ENCODE peak calls at places on chromosomes 6 and 20, in nine cellular contexts. One of them, this sample, is unnamed.

GRCh38 chr6:87832025-87832825 is 130.2 kb upstream of the AKIRIN2 start:
- DNase-seq in AG04450: no peak
- DNase-seq in mucosa of descending colon: no peak
- DNase-seq in heart right ventricle: no peak
- DNase-seq in RWPE1: no peak
- DNase-seq in neural crest cell: no peak
- DNase-seq in thoracic aorta: no peak
- DNase-seq in cardiac muscle cell: no peak
- DNase-seq in GM20000: peak
- DNase-seq in this sample: no peak

GRCh38 chr6:74873911-74874310 is 331.9 kb downstream of the COL12A1 start:
- DNase-seq in AG04450: no peak
- DNase-seq in neural crest cell: no peak
- DNase-seq in heart right ventricle: no peak
- DNase-seq in mucosa of descending colon: no peak
- DNase-seq in GM20000: no peak
- DNase-seq in RWPE1: no peak
- DNase-seq in cardiac muscle cell: no peak
- DNase-seq in thoracic aorta: no peak
- DNase-seq in this sample: no peak

GRCh38 chr6:63307581-63308246 is 12.1 kb downstream of the LGSN start:
- DNase-seq in neural crest cell: no peak
- DNase-seq in thoracic aorta: no peak
- DNase-seq in AG04450: peak
- DNase-seq in cardiac muscle cell: peak
- DNase-seq in mucosa of descending colon: peak
- DNase-seq in heart right ventricle: no peak
- DNase-seq in RWPE1: peak
- DNase-seq in GM20000: peak
- DNase-seq in this sample: no peak

GRCh38 chr6:136067731-136068341 is 182.3 kb downstream of the MTFR2 start:
- DNase-seq in heart right ventricle: no peak
- DNase-seq in thoracic aorta: no peak
- DNase-seq in AG04450: no peak
- DNase-seq in RWPE1: peak
- DNase-seq in cardiac muscle cell: no peak
- DNase-seq in mucosa of descending colon: no peak
- DNase-seq in neural crest cell: no peak
- DNase-seq in GM20000: no peak
- DNase-seq in this sample: no peak

GRCh38 chr6:143675946-143676345 is 1.8 kb upstream of the PHACTR2 start:
- DNase-seq in RWPE1: no peak
- DNase-seq in thoracic aorta: no peak
- DNase-seq in AG04450: no peak
- DNase-seq in neural crest cell: no peak
- DNase-seq in cardiac muscle cell: no peak
- DNase-seq in heart right ventricle: no peak
- DNase-seq in GM20000: no peak
- DNase-seq in mucosa of descending colon: no peak
- DNase-seq in this sample: no peak

GRCh38 chr6:140253096-140253495 is 878.6 kb upstream of the CITED2 start:
- DNase-seq in mucosa of descending colon: no peak
- DNase-seq in GM20000: no peak
- DNase-seq in thoracic aorta: no peak
- DNase-seq in AG04450: no peak
- DNase-seq in cardiac muscle cell: no peak
- DNase-seq in RWPE1: no peak
- DNase-seq in heart right ventricle: no peak
- DNase-seq in neural crest cell: no peak
- DNase-seq in this sample: no peak

GRCh38 chr6:168524644-168525043 is 83.7 kb downstream of the SMOC2 start:
- DNase-seq in heart right ventricle: no peak
- DNase-seq in GM20000: no peak
- DNase-seq in mucosa of descending colon: no peak
- DNase-seq in RWPE1: no peak
- DNase-seq in AG04450: no peak
- DNase-seq in cardiac muscle cell: no peak
- DNase-seq in thoracic aorta: no peak
- DNase-seq in neural crest cell: no peak
- DNase-seq in this sample: no peak

GRCh38 chr6:124882580-124883393 is 79.5 kb upstream of the RNF217 start:
- DNase-seq in neural crest cell: no peak
- DNase-seq in heart right ventricle: no peak
- DNase-seq in cardiac muscle cell: no peak
- DNase-seq in AG04450: no peak
- DNase-seq in mucosa of descending colon: no peak
- DNase-seq in thoracic aorta: no peak
- DNase-seq in GM20000: no peak
- DNase-seq in RWPE1: no peak
- DNase-seq in this sample: no peak

GRCh38 chr6:34575326-34575725 is 19.2 kb upstream of the SPDEF start:
- DNase-seq in AG04450: no peak
- DNase-seq in mucosa of descending colon: no peak
- DNase-seq in RWPE1: no peak
- DNase-seq in cardiac muscle cell: no peak
- DNase-seq in neural crest cell: no peak
- DNase-seq in thoracic aorta: no peak
- DNase-seq in heart right ventricle: no peak
- DNase-seq in GM20000: no peak
- DNase-seq in this sample: no peak

GRCh38 chr6:75882734-75883133 is 133.7 kb downstream of the MYO6 start:
- DNase-seq in cardiac muscle cell: no peak
- DNase-seq in neural crest cell: no peak
- DNase-seq in mucosa of descending colon: no peak
- DNase-seq in thoracic aorta: no peak
- DNase-seq in AG04450: peak
- DNase-seq in GM20000: no peak
- DNase-seq in RWPE1: peak
- DNase-seq in heart right ventricle: no peak
- DNase-seq in this sample: no peak

GRCh38 chr6:25229671-25230321 is 49.4 kb upstream of the CARMIL1 start:
- DNase-seq in AG04450: no peak
- DNase-seq in thoracic aorta: no peak
- DNase-seq in heart right ventricle: no peak
- DNase-seq in cardiac muscle cell: no peak
- DNase-seq in RWPE1: peak
- DNase-seq in neural crest cell: no peak
- DNase-seq in mucosa of descending colon: no peak
- DNase-seq in GM20000: no peak
- DNase-seq in this sample: no peak

GRCh38 chr20:3811421-3812258 is 8.7 kb upstream of the AP5S1 start:
- DNase-seq in GM20000: no peak
- DNase-seq in cardiac muscle cell: peak
- DNase-seq in AG04450: peak
- DNase-seq in neural crest cell: no peak
- DNase-seq in mucosa of descending colon: peak
- DNase-seq in heart right ventricle: peak
- DNase-seq in thoracic aorta: peak
- DNase-seq in RWPE1: peak
- DNase-seq in this sample: peak

DNA sequence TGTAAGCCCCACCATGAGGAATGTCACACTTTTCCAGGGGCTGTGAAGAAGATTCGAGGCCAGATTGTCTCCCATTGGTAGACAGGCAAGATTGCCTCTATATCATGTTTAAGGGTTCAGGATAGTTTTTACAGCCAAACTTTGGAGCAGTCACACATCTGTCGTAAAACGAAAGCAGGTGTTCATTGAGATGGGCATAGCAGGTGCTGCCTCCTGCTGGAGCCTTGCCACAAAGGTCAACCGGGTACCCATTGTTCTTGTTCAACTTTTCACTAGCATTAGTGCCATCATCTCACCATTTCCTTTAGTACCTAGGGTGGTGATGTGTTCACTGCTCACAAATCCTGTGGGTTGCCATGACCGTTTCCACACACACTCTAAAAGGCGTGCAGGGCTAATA is 198.3 kb downstream of the HTR1B start:
- DNase-seq in RWPE1: no peak
- DNase-seq in GM20000: no peak
- DNase-seq in AG04450: no peak
- DNase-seq in heart right ventricle: no peak
- DNase-seq in cardiac muscle cell: no peak
- DNase-seq in neural crest cell: no peak
- DNase-seq in thoracic aorta: no peak
- DNase-seq in mucosa of descending colon: no peak
- DNase-seq in this sample: no peak
- TF ChIP-seq CTCF in RWPE1: no peak
- TF ChIP-seq CTCF in GM20000: no peak
- TF ChIP-seq CTCF in AG04450: no peak
- TF ChIP-seq CTCF in heart right ventricle: no peak
- TF ChIP-seq CTCF in cardiac muscle cell: no peak
- TF ChIP-seq CTCF in neural crest cell: no peak
- TF ChIP-seq CTCF in thoracic aorta: no peak
- TF ChIP-seq CTCF in mucosa of descending colon: no peak
- TF ChIP-seq CTCF in this sample: no peak

GRCh38 chr20:59779656-59780380 is 153.6 kb downstream of the SYCP2 start:
- DNase-seq in GM20000: no peak
- DNase-seq in mucosa of descending colon: no peak
- DNase-seq in neural crest cell: no peak
- DNase-seq in cardiac muscle cell: no peak
- DNase-seq in thoracic aorta: no peak
- DNase-seq in RWPE1: no peak
- DNase-seq in AG04450: no peak
- DNase-seq in heart right ventricle: no peak
- DNase-seq in this sample: no peak

GRCh38 chr20:59778615-59779200 is 154.7 kb downstream of the SYCP2 start:
- DNase-seq in neural crest cell: no peak
- DNase-seq in heart right ventricle: no peak
- DNase-seq in RWPE1: no peak
- DNase-seq in AG04450: no peak
- DNase-seq in cardiac muscle cell: no peak
- DNase-seq in mucosa of descending colon: no peak
- DNase-seq in thoracic aorta: no peak
- DNase-seq in GM20000: no peak
- DNase-seq in this sample: peak

GRCh38 chr20:59783020-59784010 is 150.1 kb downstream of the SYCP2 start:
- DNase-seq in cardiac muscle cell: peak
- DNase-seq in RWPE1: peak
- DNase-seq in thoracic aorta: no peak
- DNase-seq in mucosa of descending colon: peak
- DNase-seq in AG04450: no peak
- DNase-seq in neural crest cell: peak
- DNase-seq in GM20000: peak
- DNase-seq in heart right ventricle: peak
- DNase-seq in this sample: no peak

GRCh38 chr20:59780494-59781185 is 152.8 kb downstream of the SYCP2 start:
- DNase-seq in neural crest cell: no peak
- DNase-seq in GM20000: no peak
- DNase-seq in heart right ventricle: no peak
- DNase-seq in thoracic aorta: no peak
- DNase-seq in AG04450: no peak
- DNase-seq in RWPE1: no peak
- DNase-seq in cardiac muscle cell: no peak
- DNase-seq in mucosa of descending colon: no peak
- DNase-seq in this sample: peak

GRCh38 chr20:59781236-59781635 is 152.2 kb downstream of the SYCP2 start:
- DNase-seq in neural crest cell: no peak
- DNase-seq in RWPE1: no peak
- DNase-seq in GM20000: no peak
- DNase-seq in cardiac muscle cell: no peak
- DNase-seq in thoracic aorta: no peak
- DNase-seq in mucosa of descending colon: no peak
- DNase-seq in AG04450: no peak
- DNase-seq in heart right ventricle: no peak
- DNase-seq in this sample: no peak
- TF ChIP-seq CTCF in neural crest cell: no peak
- TF ChIP-seq CTCF in RWPE1: no peak
- TF ChIP-seq CTCF in GM20000: no peak
- TF ChIP-seq CTCF in cardiac muscle cell: no peak
- TF ChIP-seq CTCF in thoracic aorta: no peak
- TF ChIP-seq CTCF in mucosa of descending colon: no peak
- TF ChIP-seq CTCF in AG04450: no peak
- TF ChIP-seq CTCF in heart right ventricle: no peak
- TF ChIP-seq CTCF in this sample: no peak

GRCh38 chr6:164097557-164098398 is 683.3 kb downstream of the QKI start:
- DNase-seq in mucosa of descending colon: no peak
- DNase-seq in RWPE1: peak
- DNase-seq in GM20000: no peak
- DNase-seq in cardiac muscle cell: peak
- DNase-seq in neural crest cell: no peak
- DNase-seq in AG04450: no peak
- DNase-seq in heart right ventricle: no peak
- DNase-seq in thoracic aorta: no peak
- DNase-seq in this sample: no peak
- TF ChIP-seq CTCF in mucosa of descending colon: no peak
- TF ChIP-seq CTCF in RWPE1: no peak
- TF ChIP-seq CTCF in GM20000: no peak
- TF ChIP-seq CTCF in cardiac muscle cell: peak
- TF ChIP-seq CTCF in neural crest cell: no peak
- TF ChIP-seq CTCF in AG04450: no peak
- TF ChIP-seq CTCF in heart right ventricle: peak
- TF ChIP-seq CTCF in thoracic aorta: no peak
- TF ChIP-seq CTCF in this sample: no peak

DNA sequence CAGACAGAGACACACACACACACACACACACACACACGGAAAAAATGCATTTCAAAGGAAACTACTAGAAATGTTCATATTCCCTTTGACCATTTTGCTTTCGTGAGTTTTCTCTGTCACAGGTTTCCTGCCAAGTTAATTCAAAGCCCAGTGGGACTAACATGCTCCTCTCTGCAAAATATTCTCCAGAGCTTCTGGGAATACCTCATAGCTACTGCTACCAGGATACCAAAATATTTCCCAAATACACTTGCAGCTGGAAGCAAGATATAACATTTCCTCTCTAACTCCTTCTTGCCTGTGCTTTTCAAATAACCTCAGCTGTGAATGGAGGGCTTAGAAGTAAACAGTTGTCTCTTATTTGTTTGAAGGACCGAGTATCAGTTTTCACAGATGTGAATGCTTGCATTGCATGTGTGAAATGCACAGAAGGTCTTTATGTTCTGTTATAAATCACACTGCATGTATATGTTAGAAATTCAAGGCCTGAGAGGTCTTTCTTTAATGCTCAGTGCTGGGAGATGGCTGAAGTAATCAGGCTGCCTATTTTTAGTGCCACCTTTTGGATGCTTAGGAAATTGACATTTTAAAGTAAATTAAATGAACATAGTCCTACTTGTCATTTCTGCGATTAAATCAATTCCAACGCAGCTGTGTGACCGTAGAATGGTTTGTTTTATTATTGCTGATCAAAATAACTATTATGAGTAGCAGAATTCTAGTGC is 8.7 kb upstream of the FAM209A start:
- DNase-seq in thoracic aorta: no peak
- DNase-seq in GM20000: no peak
- DNase-seq in heart right ventricle: no peak
- DNase-seq in mucosa of descending colon: no peak
- DNase-seq in AG04450: peak
- DNase-seq in RWPE1: no peak
- DNase-seq in cardiac muscle cell: no peak
- DNase-seq in neural crest cell: no peak
- DNase-seq in this sample: no peak
- TF ChIP-seq CTCF in thoracic aorta: no peak
- TF ChIP-seq CTCF in GM20000: no peak
- TF ChIP-seq CTCF in heart right ventricle: no peak
- TF ChIP-seq CTCF in mucosa of descending colon: no peak
- TF ChIP-seq CTCF in AG04450: peak
- TF ChIP-seq CTCF in RWPE1: peak
- TF ChIP-seq CTCF in cardiac muscle cell: peak
- TF ChIP-seq CTCF in neural crest cell: no peak
- TF ChIP-seq CTCF in this sample: no peak